ENCODE peak calls at places on chromosomes 12 and 14, in nine cellular contexts. V is heart right ventricle; D is CD8-positive, alpha-beta T cell; N is AG04450; R is ovary; X is A673; M is mucosa of descending colon; Q is OCI-LY7; L is testis. E is an unnamed sample.

GRCh38 chr12:111455448-111456320 is 50.0 kb downstream of the SH2B3 start:
- DNase-seq in V (no peak), D (no peak), N (no peak), R (no peak), X (no peak), M (peak; percentile 29), Q (no peak), L (peak; percentile 15), E (no peak)

GRCh38 chr12:123990512-123990911 is 17.5 kb downstream of the ZNF664 start:
- DNase-seq in V (peak; percentile 31), D (no peak), N (no peak), R (no peak), X (no peak), M (no peak), Q (no peak), L (no peak), E (no peak)

GRCh38 chr14:62889354-62889753 is 155.9 kb downstream of the KCNH5 start:
- DNase-seq in V (no peak), D (no peak), N (no peak), R (no peak), X (peak; percentile 31), M (no peak), Q (no peak), L (no peak), E (no peak)

GRCh38 chr14:87255046-87255445 is 737.9 kb downstream of the GALC start:
- DNase-seq in V (no peak), D (no peak), N (no peak), R (no peak), X (no peak), M (no peak), Q (no peak), L (no peak), E (no peak)

GRCh38 chr12:69095765-69096477 is 143.4 kb upstream of the CPSF6 start:
- DNase-seq in V (peak; percentile 36), D (no peak), N (no peak), R (no peak), X (peak; percentile 23), M (no peak), Q (no peak), L (peak; percentile 37), E (no peak)

GRCh38 chr14:90604356-90604755 is 207.5 kb downstream of the CALM1 start:
- DNase-seq in V (no peak), D (no peak), N (no peak), R (no peak), X (no peak), M (no peak), Q (no peak), L (peak; percentile 50), E (no peak)

GRCh38 chr12:30000401-30000800 is 216.7 kb upstream of the TMTC1 start:
- DNase-seq in V (no peak), D (no peak), N (no peak), R (no peak), X (peak; percentile 60), M (no peak), Q (no peak), L (no peak), E (no peak)

GRCh38 chr12:89135976-89136634 is 216.2 kb downstream of the DUSP6 start:
- DNase-seq in V (no peak), D (no peak), N (no peak), R (no peak), X (no peak), M (no peak), Q (no peak), L (no peak), E (no peak)

GRCh38 chr14:102055181-102055901 is 31.5 kb downstream of the HSP90AA1 start:
- DNase-seq in V (no peak), D (no peak), N (peak; percentile 49), R (no peak), X (no peak), M (peak; percentile 51), Q (no peak), L (no peak), E (no peak)

GRCh38 chr14:96944297-96944696 is 147.1 kb downstream of the VRK1 start:
- DNase-seq in V (no peak), D (no peak), N (no peak), R (no peak), X (no peak), M (no peak), Q (no peak), L (no peak), E (no peak)

GRCh38 chr14:92922883-92923743 is at the start of gene CHGA:
- DNase-seq in V (peak; percentile 51), D (no peak), N (no peak), R (peak; percentile 34), X (peak; percentile 65), M (no peak), Q (peak; percentile 37), L (peak; percentile 81), E (peak; percentile 67)

GRCh38 chr12:6461401-6462233 is 8.9 kb downstream of the VAMP1 start:
- DNase-seq in V (no peak), D (peak; percentile 58), N (no peak), R (no peak), X (no peak), M (peak; percentile 91), Q (peak; percentile 96), L (peak; percentile 48), E (peak; percentile 40)

GRCh38 chr12:67811437-67812361 is 163.2 kb downstream of the DYRK2 start:
- DNase-seq in V (no peak), D (no peak), N (no peak), R (no peak), X (peak; percentile 5), M (no peak), Q (no peak), L (no peak), E (no peak)

GRCh38 chr14:70901218-70901772 is 6.0 kb upstream of the PCNX1 start:
- DNase-seq in V (no peak), D (no peak), N (no peak), R (no peak), X (no peak), M (no peak), Q (no peak), L (no peak), E (no peak)

GRCh38 chr14:21668377-21668776 is 5.2 kb downstream of the OR4E1 start:
- DNase-seq in V (no peak), D (no peak), N (no peak), R (no peak), X (no peak), M (no peak), Q (no peak), L (no peak), E (no peak)

GRCh38 chr12:58966939-58967338 is 46.6 kb upstream of the LRIG3 start:
- DNase-seq in V (no peak), D (no peak), N (no peak), R (no peak), X (no peak), M (no peak), Q (no peak), L (no peak), E (no peak)

GRCh38 chr14:27409936-27410335 is 812.1 kb upstream of the NOVA1 start:
- DNase-seq in V (no peak), D (no peak), N (no peak), R (no peak), X (no peak), M (no peak), Q (no peak), L (no peak), E (no peak)

DNA sequence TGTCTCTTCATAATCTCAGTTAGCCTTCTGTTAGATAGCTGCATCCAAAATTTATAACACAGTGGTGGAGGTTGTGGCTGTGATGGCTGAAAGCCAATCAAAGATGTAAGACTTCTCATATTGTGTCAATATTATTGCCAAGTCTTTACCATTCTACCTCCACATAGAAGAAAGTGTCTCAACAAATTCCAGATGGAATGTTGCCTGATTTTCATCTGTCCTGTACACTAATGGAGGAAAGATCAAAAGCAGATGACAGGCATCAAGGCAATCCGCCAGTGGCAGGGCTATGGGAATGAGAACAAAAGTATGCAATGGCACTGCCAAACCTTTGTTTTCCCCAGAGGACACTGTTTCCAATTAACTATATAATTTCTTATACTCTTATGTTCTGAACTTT is 813.2 kb upstream of the NOVA1 start:
- DNase-seq in V (no peak), D (no peak), N (no peak), R (no peak), X (no peak), M (no peak), Q (no peak), L (no peak), E (no peak)
- H3K9me3 ChIP-seq in V (no peaks in the 10 kb centered on the region), D (no peaks in the 10 kb centered on the region), N (no peaks in the 10 kb centered on the region), R (no peaks in the 10 kb centered on the region), X (no peaks in the 10 kb centered on the region), M (no peaks in the 10 kb centered on the region), Q (peaks cover 21% of the 10 kb centered on the region), L (no peaks in the 10 kb centered on the region), E (no peaks in the 10 kb centered on the region)

DNA sequence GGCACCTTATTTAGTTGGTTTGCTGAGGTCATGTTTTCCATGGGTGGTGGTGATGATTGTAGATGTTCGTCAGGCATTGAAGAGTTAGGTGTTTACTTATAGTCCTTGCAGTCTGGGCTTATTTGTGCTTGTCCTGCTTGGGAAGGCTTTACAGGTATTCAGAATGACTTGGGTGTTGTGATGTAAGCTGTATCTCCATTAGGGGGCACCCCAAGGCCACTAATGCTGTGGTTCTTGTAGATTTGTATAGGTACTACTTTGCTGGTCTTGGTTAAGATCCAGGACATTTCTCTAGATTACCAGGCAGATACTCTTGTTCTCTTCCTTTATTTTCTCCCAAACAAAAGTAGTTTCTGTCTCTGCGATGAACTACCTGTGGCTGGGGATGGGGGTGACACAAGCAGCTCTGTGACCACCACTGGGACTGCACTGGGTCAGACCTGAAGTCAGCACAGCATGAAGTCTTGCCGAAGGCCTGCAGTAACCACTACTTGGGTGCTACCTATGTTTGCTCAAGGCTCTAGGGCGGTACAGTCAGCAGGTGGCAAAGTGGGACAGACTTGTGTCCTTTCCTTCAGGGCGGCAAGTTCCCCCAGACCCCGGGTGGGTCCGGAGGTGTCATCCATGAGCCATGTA is 35.8 kb upstream of the FBXO33 start:
- DNase-seq in V (no peak), D (no peak), N (no peak), R (no peak), X (peak; percentile 51), M (no peak), Q (peak; percentile 39), L (no peak), E (no peak)
- TF ChIP-seq CTCF in V (no peak), D (no peak), N (peak; percentile 50), R (no peak), X (peak; percentile 65), M (no peak), Q (peak; percentile 76), L (no peak), E (no peak)

GRCh38 chr12:100166232-100166631 is 23.6 kb upstream of the BLTP3B start:
- DNase-seq in V (no peak), D (no peak), N (no peak), R (no peak), X (no peak), M (no peak), Q (no peak), L (no peak), E (no peak)
- H3K9me3 ChIP-seq in V (no peaks in the 10 kb centered on the region), D (no peaks in the 10 kb centered on the region), N (no peaks in the 10 kb centered on the region), R (no peaks in the 10 kb centered on the region), X (no peaks in the 10 kb centered on the region), M (no peaks in the 10 kb centered on the region), Q (no peaks in the 10 kb centered on the region), L (no peaks in the 10 kb centered on the region), E (no peaks in the 10 kb centered on the region)

DNA sequence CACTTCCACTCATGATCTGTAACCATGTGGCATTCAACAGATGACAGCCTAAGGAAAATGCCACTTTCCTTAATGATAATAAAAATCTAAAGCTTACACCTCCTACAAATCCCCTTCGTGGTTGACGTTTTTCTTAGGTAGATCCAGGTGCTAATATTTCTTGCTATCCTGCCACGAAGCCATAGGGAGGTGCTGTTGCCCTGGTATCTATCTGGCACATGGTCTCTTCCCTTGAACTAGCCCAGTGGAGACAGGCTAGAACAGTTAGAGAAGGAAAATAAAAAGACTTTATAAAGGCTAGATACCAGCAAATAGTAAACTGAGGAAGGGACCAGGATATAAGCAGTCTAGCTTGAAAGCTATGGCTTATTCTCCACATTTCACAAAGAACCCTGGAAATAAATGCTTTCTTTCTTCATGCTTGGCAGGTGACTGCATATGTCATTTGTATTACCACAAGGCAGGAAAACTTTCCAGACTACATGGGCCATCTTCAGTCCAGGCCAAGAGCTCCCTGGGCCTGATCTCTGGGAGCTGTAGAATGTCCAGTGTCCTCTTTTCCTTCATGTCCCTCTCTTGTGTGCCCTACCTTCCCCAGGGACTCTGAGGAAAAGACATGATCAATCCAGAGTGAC is 15.3 kb downstream of the SPIC start:
- DNase-seq in V (peak; percentile 5), D (no peak), N (no peak), R (no peak), X (peak; percentile 45), M (no peak), Q (peak; percentile 61), L (peak; percentile 38), E (no peak)
- TF ChIP-seq CTCF in V (peak; percentile 38), D (no peak), N (no peak), R (no peak), X (peak; percentile 62), M (no peak), Q (peak; percentile 83), L (no peak), E (peak; percentile 48)

E was measured in adrenal gland.